ENCODE peak calls at places on chromosomes 5 and 9, in five cellular contexts. T is NCI-H446 treated with DMSO at 0.1 percent for 48 hours, I is left colon, V is M059J, E is right cardiac atrium. F is an unnamed sample.

GRCh38 chr9:76403352-76403751 is 9.1 kb upstream of the RFK start:
- DNase-seq in I (no peak), V (peak), T (no peak), E (no peak), F (peak)

GRCh38 chr9:117407436-117408022 is 7.3 kb downstream of the ASTN2 start:
- DNase-seq in I (no peak), T (no peak), E (no peak), V (no peak), F (no peak)

GRCh38 chr5:97764700-97765099 is 581.7 kb upstream of the RIOK2 start:
- DNase-seq in V (peak), E (no peak), I (no peak), T (no peak), F (no peak)

GRCh38 chr9:76756273-76756650 is 8.0 kb upstream of the PCA3 start:
- DNase-seq in V (peak), E (peak), I (peak), T (peak), F (peak)

GRCh38 chr5:151205411-151205810 is 18.5 kb downstream of the CCDC69 start:
- DNase-seq in E (no peak), I (no peak), V (no peak), T (no peak), F (no peak)

GRCh38 chr5:88142801-88143692 is 125.6 kb downstream of the TMEM161B start:
- DNase-seq in E (peak), T (no peak), I (no peak), V (peak), F (no peak)

GRCh38 chr5:141383345-141383744 is 803 bp downstream of the PCDHGA7 start:
- DNase-seq in T (no peak), I (peak), E (no peak), V (no peak), F (no peak)

GRCh38 chr5:1912951-1913565 is 30.3 kb upstream of the IRX4 start:
- DNase-seq in I (no peak), V (no peak), T (no peak), E (no peak), F (no peak)

F was measured in NCI-H526.